ENCODE peak calls at places on chromosomes 11 and 22, in seven cellular contexts. I, U, A, W, T, D and X are unnamed samples.

GRCh38 chr11:70567680-70568503 is 169.6 kb downstream of the CTTN start:
- DNase-seq in I (peak; percentile 79), U (no peak), A (no peak), W (peak; percentile 74), T (no peak), D (peak; percentile 51), X (no peak)

GRCh38 chr11:114296190-114296978 is at the start of gene NNMT:
- DNase-seq in I (no peak), U (no peak), A (peak; percentile 60), W (peak; percentile 31), T (no peak), D (no peak), X (peak; percentile 81)

GRCh38 chr11:19658344-19658743 is 54.3 kb upstream of the NAV2 start:
- DNase-seq in I (no peak), U (no peak), A (peak; percentile 4), W (no peak), T (no peak), D (no peak), X (no peak)

GRCh38 chr11:120707098-120707497 is 195.6 kb downstream of the GRIK4 start:
- DNase-seq in I (no peak), U (no peak), A (no peak), W (no peak), T (no peak), D (no peak), X (no peak)

GRCh38 chr22:47987885-47988515 is 1225.5 kb downstream of the TBC1D22A start:
- DNase-seq in I (no peak), U (peak; percentile 2), A (no peak), W (no peak), T (no peak), D (no peak), X (no peak)

GRCh38 chr11:46889689-46890475 is 28.5 kb downstream of the LRP4 start:
- DNase-seq in I (no peak), U (peak; percentile 32), A (peak; percentile 83), W (peak; percentile 78), T (peak; percentile 85), D (peak; percentile 91), X (peak; percentile 88)

GRCh38 chr11:118938491-118939411 is 13.0 kb upstream of the BCL9L start:
- DNase-seq in I (no peak), U (no peak), A (peak; percentile 99), W (peak; percentile 33), T (no peak), D (no peak), X (no peak)

GRCh38 chr22:40714514-40714966 is 35.3 kb downstream of the MCHR1 start:
- DNase-seq in I (no peak), U (no peak), A (peak; percentile 60), W (no peak), T (no peak), D (peak; percentile 77), X (peak; percentile 69)

GRCh38 chr22:50233223-50233622 is 11.6 kb downstream of the TUBGCP6 start:
- DNase-seq in I (no peak), U (no peak), A (no peak), W (no peak), T (no peak), D (no peak), X (no peak)

GRCh38 chr11:12224537-12224893 is 114.1 kb downstream of the MICAL2 start:
- DNase-seq in I (peak; percentile 90), U (peak; percentile 65), A (peak; percentile 87), W (peak; percentile 76), T (no peak), D (no peak), X (peak; percentile 88)

GRCh38 chr11:14764213-14764898 is 120.8 kb downstream of the PDE3B start:
- DNase-seq in I (no peak), U (no peak), A (no peak), W (no peak), T (no peak), D (no peak), X (no peak)

GRCh38 chr22:33896801-33897620 is 23.3 kb downstream of the LARGE1 start:
- DNase-seq in I (no peak), U (no peak), A (no peak), W (no peak), T (peak; percentile 56), D (peak; percentile 84), X (no peak)

GRCh38 chr11:35487532-35488078 is 37.8 kb downstream of the PAMR1 start:
- DNase-seq in I (no peak), U (no peak), A (peak; percentile 69), W (no peak), T (peak; percentile 2), D (peak; percentile 94), X (peak; percentile 68)

GRCh38 chr11:35280727-35281126 is 138.6 kb downstream of the SLC1A2 start:
- DNase-seq in I (no peak), U (no peak), A (no peak), W (no peak), T (no peak), D (no peak), X (no peak)

GRCh38 chr11:14110629-14111028 is 148.1 kb downstream of the SPON1 start:
- DNase-seq in I (no peak), U (no peak), A (no peak), W (no peak), T (no peak), D (no peak), X (no peak)

GRCh38 chr22:26547426-26547825 is 35.2 kb upstream of the TFIP11 start:
- DNase-seq in I (no peak), U (no peak), A (no peak), W (no peak), T (no peak), D (no peak), X (no peak)

GRCh38 chr22:26549902-26550497 is 37.7 kb upstream of the TFIP11 start:
- DNase-seq in I (no peak), U (no peak), A (no peak), W (no peak), T (no peak), D (no peak), X (no peak)

GRCh38 chr22:26547837-26548236 is 35.6 kb upstream of the TFIP11 start:
- DNase-seq in I (no peak), U (no peak), A (no peak), W (no peak), T (no peak), D (no peak), X (no peak)

GRCh38 chr22:26548303-26548702 is 36.0 kb upstream of the TFIP11 start:
- DNase-seq in I (no peak), U (no peak), A (no peak), W (no peak), T (no peak), D (no peak), X (no peak)

GRCh38 chr22:26548984-26549383 is 36.7 kb upstream of the TFIP11 start:
- DNase-seq in I (no peak), U (no peak), A (no peak), W (no peak), T (no peak), D (no peak), X (no peak)
- H3K27ac ChIP-seq in I (peak overlapping the region; percentile 57), U (no peak overlapping the region), A (no peak overlapping the region), W (no peak overlapping the region), T (no peak overlapping the region), D (peak overlapping the region; percentile 80), X (no peak overlapping the region)

GRCh38 chr11:76861490-76861953 is 804 bp downstream of the ACER3 start:
- DNase-seq in I (no peak), U (no peak), A (peak; percentile 19), W (no peak), T (peak; percentile 23), D (peak; percentile 6), X (no peak)

GRCh38 chr11:76859708-76860233 is 947 bp upstream of the ACER3 start:
- DNase-seq in I (no peak), U (no peak), A (no peak), W (no peak), T (no peak), D (peak; percentile 10), X (no peak)

GRCh38 chr11:76860539-76861475 is at the start of gene ACER3:
- DNase-seq in I (peak; percentile 97), U (peak; percentile 45), A (peak; percentile 98), W (peak; percentile 95), T (peak; percentile 97), D (peak; percentile 94), X (peak; percentile 93)

GRCh38 chr11:76857776-76858461 is 2.8 kb upstream of the ACER3 start:
- DNase-seq in I (no peak), U (no peak), A (no peak), W (no peak), T (no peak), D (no peak), X (peak; percentile 43)

GRCh38 chr11:76863196-76863777 is 2.6 kb downstream of the ACER3 start:
- DNase-seq in I (no peak), U (no peak), A (no peak), W (peak; percentile 21), T (no peak), D (no peak), X (no peak)
- H3K27ac ChIP-seq in I (no peak overlapping the region), U (no peak overlapping the region), A (no peak overlapping the region), W (no peak overlapping the region), T (no peak overlapping the region), D (no peak overlapping the region), X (no peak overlapping the region)

GRCh38 chr11:85810871-85811611 is at the start of gene SYTL2:
- DNase-seq in I (peak; percentile 90), U (no peak), A (peak; percentile 85), W (peak; percentile 88), T (peak; percentile 60), D (peak; percentile 86), X (peak; percentile 84)
- H3K27ac ChIP-seq in I (peak within 1 kb of the TSS; percentile 13), U (no peak within 1 kb of the TSS), A (peak within 1 kb of the TSS; percentile 20), W (peak within 1 kb of the TSS; percentile 82), T (peak within 1 kb of the TSS; percentile 38), D (no peak within 1 kb of the TSS), X (peak within 1 kb of the TSS; percentile 42)

GRCh38 chr11:126415128-126415527 is 59.6 kb downstream of the ST3GAL4 start:
- DNase-seq in I (peak; percentile 85), U (no peak), A (no peak), W (peak; percentile 78), T (no peak), D (no peak), X (peak; percentile 67)
- H3K27ac ChIP-seq in I (peak overlapping the region; percentile 93), U (no peak overlapping the region), A (no peak overlapping the region), W (peak overlapping the region; percentile 77), T (no peak overlapping the region), D (no peak overlapping the region), X (peak overlapping the region; percentile 75)

GRCh38 chr11:16512163-16512562 is 155.8 kb upstream of the SOX6 start:
- DNase-seq in I (no peak), U (no peak), A (no peak), W (no peak), T (no peak), D (no peak), X (no peak)
- H3K27ac ChIP-seq in I (no peak overlapping the region), U (no peak overlapping the region), A (no peak overlapping the region), W (no peak overlapping the region), T (no peak overlapping the region), D (no peak overlapping the region), X (no peak overlapping the region)